ENCODE peak calls at places on chromosome 6, in six cellular contexts. C, E, A, F, H and S are unnamed samples.

GRCh38 chr6:7298113-7298512 is 14.9 kb downstream of the SSR1 start:
- DNase-seq in F (no peak), A (no peak), H (no peak), C (no peak), E (no peak), S (no peak)

GRCh38 chr6:121506761-121507754 is 71.6 kb downstream of the GJA1 start:
- DNase-seq in F (no peak), A (no peak), C (no peak), E (no peak), H (no peak), S (no peak)

GRCh38 chr6:109715616-109716015 is 24.5 kb downstream of the FIG4 start:
- DNase-seq in F (no peak), A (no peak), H (no peak), E (no peak), C (no peak), S (no peak)

GRCh38 chr6:57044568-57044967 is 1.9 kb upstream of the KIAA1586 start:
- DNase-seq in H (no peak), F (no peak), C (no peak), A (no peak), E (no peak), S (no peak)

GRCh38 chr6:5665667-5666066 is 341.1 kb downstream of the NRN1 start:
- DNase-seq in F (no peak), H (no peak), E (no peak), C (no peak), A (no peak), S (no peak)

GRCh38 chr6:104566411-104566810 is 293.3 kb downstream of the HACE1 start:
- DNase-seq in E (no peak), C (no peak), F (no peak), A (no peak), H (no peak), S (no peak)

GRCh38 chr6:98957440-98957839 is 9.7 kb upstream of the FBXL4 start:
- DNase-seq in C (no peak), H (no peak), E (no peak), F (no peak), A (peak), S (no peak)

GRCh38 chr6:139028658-139029469 is at the start of gene ABRACL:
- DNase-seq in E (peak), F (peak), A (peak), C (peak), H (peak), S (peak)

GRCh38 chr6:113630365-113630737 is 226.8 kb upstream of the MARCKS start:
- DNase-seq in E (no peak), H (no peak), A (no peak), C (no peak), F (no peak), S (no peak)

GRCh38 chr6:6942826-6943225 is 164.9 kb upstream of the RREB1 start:
- DNase-seq in E (no peak), A (no peak), F (peak), H (no peak), C (no peak), S (no peak)

GRCh38 chr6:34239240-34239825 is 2.7 kb downstream of the HMGA1 start:
- DNase-seq in E (no peak), H (peak), F (no peak), A (no peak), C (no peak), S (no peak)

GRCh38 chr6:28248916-28249315 is 3.2 kb downstream of the ZKSCAN4 start:
- DNase-seq in A (no peak), F (no peak), E (no peak), H (no peak), C (no peak), S (no peak)

GRCh38 chr6:28838289-28838633 is 85.5 kb downstream of the TRIM27 start:
- DNase-seq in A (peak), F (peak), H (no peak), E (peak), C (peak), S (peak)

GRCh38 chr6:52994031-52994788 is 874 bp downstream of the GSTA4 start:
- DNase-seq in A (no peak), F (no peak), H (peak), E (no peak), C (no peak), S (no peak)

GRCh38 chr6:91278416-91278815 is 691.5 kb upstream of the MAP3K7 start:
- DNase-seq in C (no peak), H (no peak), E (no peak), A (no peak), F (no peak), S (no peak)

GRCh38 chr6:170248111-170248805 is 42.6 kb downstream of the DLL1 start:
- DNase-seq in H (no peak), E (no peak), A (no peak), F (no peak), C (no peak), S (no peak)

GRCh38 chr6:133740218-133740617 is 148.7 kb upstream of the TCF21 start:
- DNase-seq in H (no peak), C (no peak), E (no peak), F (no peak), A (no peak), S (no peak)

GRCh38 chr6:2733736-2734480 is 16.8 kb downstream of the MYLK4 start:
- DNase-seq in A (no peak), E (no peak), C (no peak), F (no peak), H (no peak), S (no peak)

GRCh38 chr6:89079611-89080213 is 839 bp upstream of the PNRC1 start:
- DNase-seq in E (peak), H (peak), F (peak), A (no peak), C (peak), S (peak)

GRCh38 chr6:42007286-42007685 is 43.0 kb upstream of the TAF8 start:
- DNase-seq in E (no peak), H (no peak), C (no peak), A (no peak), F (no peak), S (no peak)

GRCh38 chr6:136063095-136063494 is 187.0 kb downstream of the MTFR2 start:
- DNase-seq in C (no peak), A (no peak), E (no peak), F (no peak), H (no peak), S (no peak)

GRCh38 chr6:69732640-69733039 is 64.2 kb downstream of the LMBRD1 start:
- DNase-seq in A (no peak), F (no peak), E (no peak), C (no peak), H (no peak), S (no peak)

GRCh38 chr6:167722634-167723309 is 103.9 kb upstream of the AFDN start:
- DNase-seq in C (no peak), H (no peak), E (no peak), A (no peak), F (no peak), S (no peak)

GRCh38 chr6:35209622-35210289 is 4.0 kb upstream of the SCUBE3 start:
- DNase-seq in F (no peak), H (no peak), C (no peak), E (no peak), A (no peak), S (no peak)